ENCODE peak calls at places on chromosomes 11 and 22, in ten cellular contexts. H is HCT116, L is OCI-LY7, G is HFF-Myc, D is MCF 10A, F is HFFc6, C is fibroblast of mammary gland, W is mesothelial cell of epicardium, U is upper lobe of right lung, N is fibroblast of the aortic adventitia. E is an unnamed sample.

GRCh38 chr11:46254135-46254491 is 23.3 kb upstream of the CREB3L1 start:
- DNase-seq in L (no peak), D (no peak), H (no peak), W (no peak), G (no peak), F (no peak), U (no peak), C (no peak), N (no peak), E (no peak)

GRCh38 chr11:60785136-60785535 is at the start of gene MS4A10:
- DNase-seq in N (no peak), W (no peak), L (no peak), U (peak; percentile 27), G (no peak), F (no peak), C (no peak), D (no peak), H (no peak), E (no peak)

GRCh38 chr22:42939451-42939881 is 75.5 kb downstream of the PACSIN2 start:
- DNase-seq in W (no peak), D (no peak), C (no peak), G (no peak), U (peak; percentile 5), F (no peak), L (no peak), N (peak; percentile 35), H (no peak), E (no peak)

GRCh38 chr11:71311928-71312510 is 59.6 kb upstream of the SHANK2 start:
- DNase-seq in W (no peak), C (no peak), D (no peak), L (no peak), U (peak; percentile 11), N (no peak), H (no peak), G (no peak), F (no peak), E (no peak)

GRCh38 chr22:44410396-44411056 is 87.5 kb downstream of the RTL6 start:
- DNase-seq in D (no peak), N (no peak), L (no peak), C (no peak), U (peak; percentile 60), F (no peak), H (no peak), G (no peak), W (no peak), E (no peak)

GRCh38 chr11:57471496-57471895 is 11.2 kb downstream of the RTN4RL2 start:
- DNase-seq in D (no peak), F (no peak), C (no peak), N (no peak), G (no peak), H (no peak), U (no peak), W (no peak), L (no peak), E (no peak)

GRCh38 chr11:118012083-118012669 is 26.0 kb downstream of the IL10RA start:
- DNase-seq in L (peak; percentile 59), W (no peak), C (peak; percentile 2), U (peak; percentile 76), D (peak; percentile 49), N (no peak), F (peak; percentile 11), H (no peak), G (no peak), E (no peak)

GRCh38 chr11:60974726-60975125 is 3.2 kb downstream of the CD6 start:
- DNase-seq in D (no peak), H (no peak), F (no peak), G (no peak), N (no peak), L (no peak), U (no peak), C (no peak), W (no peak), E (no peak)

GRCh38 chr11:108591893-108592292 is 1.7 kb downstream of the EXPH5 start:
- DNase-seq in C (no peak), U (no peak), F (no peak), H (no peak), W (no peak), D (peak; percentile 21), G (no peak), N (no peak), L (no peak), E (no peak)

GRCh38 chr11:12089473-12089872 is 20.9 kb upstream of the MICAL2 start:
- DNase-seq in G (no peak), W (no peak), D (no peak), F (no peak), C (peak; percentile 52), H (no peak), U (no peak), N (no peak), L (no peak), E (no peak)

GRCh38 chr11:102007567-102008437 is 39.4 kb upstream of the CFAP300 start:
- DNase-seq in H (peak; percentile 57), W (no peak), N (peak; percentile 70), L (peak; percentile 64), F (peak; percentile 61), C (peak; percentile 63), U (no peak), G (peak; percentile 32), D (peak; percentile 70), E (peak; percentile 32)

GRCh38 chr11:86632499-86633269 is 39.7 kb downstream of the ME3 start:
- DNase-seq in U (no peak), W (no peak), H (peak; percentile 68), L (no peak), N (peak; percentile 85), D (peak; percentile 79), F (peak; percentile 95), C (peak; percentile 98), G (peak; percentile 88), E (no peak)

GRCh38 chr11:13889566-13890214 is 72.8 kb upstream of the SPON1 start:
- DNase-seq in C (no peak), W (no peak), N (no peak), U (no peak), L (no peak), H (no peak), D (no peak), F (no peak), G (no peak), E (no peak)

GRCh38 chr11:13896990-13897353 is 65.6 kb upstream of the SPON1 start:
- DNase-seq in G (no peak), L (peak; percentile 40), D (no peak), W (no peak), N (no peak), C (no peak), F (no peak), H (no peak), U (no peak), E (no peak)

GRCh38 chr11:13897606-13898276 is 64.8 kb upstream of the SPON1 start:
- DNase-seq in G (no peak), U (no peak), F (no peak), H (no peak), L (peak; percentile 84), W (no peak), N (no peak), D (no peak), C (no peak), E (no peak)

GRCh38 chr11:13896175-13896989 is 66.1 kb upstream of the SPON1 start:
- DNase-seq in G (no peak), D (no peak), C (no peak), W (no peak), U (peak; percentile 86), N (no peak), H (no peak), F (no peak), L (no peak), E (no peak)

GRCh38 chr11:13891911-13892310 is 70.6 kb upstream of the SPON1 start:
- DNase-seq in G (no peak), N (no peak), F (no peak), C (no peak), L (peak; percentile 55), D (no peak), H (no peak), U (no peak), W (no peak), E (no peak)
- TF ChIP-seq CTCF in G (no peak), N (no peak), F (no peak), C (no peak), L (no peak), D (no peak), H (no peak), U (no peak), W (no peak), E (no peak)

DNA sequence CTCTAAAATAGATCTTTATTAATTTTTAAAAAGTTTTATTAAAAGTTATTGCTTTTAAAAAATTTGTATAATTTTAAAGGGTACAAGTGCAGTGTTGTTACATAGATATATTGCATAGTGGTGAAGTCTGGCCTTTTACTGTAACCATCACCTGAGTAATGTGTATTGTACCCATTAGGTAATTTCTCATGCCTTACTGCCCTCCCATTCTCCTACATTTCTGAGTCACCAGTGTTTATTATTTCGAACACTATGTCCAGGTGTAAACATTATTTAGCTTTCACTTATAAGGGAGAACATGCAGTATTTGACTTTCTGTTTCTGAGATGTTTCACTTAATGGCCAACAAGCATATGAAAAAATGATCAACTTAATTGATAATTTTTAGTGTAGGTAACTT is 2.3 kb downstream of the OR51G1 start:
- DNase-seq in U (no peak), L (no peak), N (no peak), W (no peak), H (no peak), C (peak; percentile 2), G (no peak), D (peak; percentile 29), F (no peak), E (no peak)
- TF ChIP-seq CTCF in U (no peak), L (no peak), N (no peak), W (no peak), H (no peak), C (no peak), G (no peak), D (no peak), F (no peak), E (no peak)

DNA sequence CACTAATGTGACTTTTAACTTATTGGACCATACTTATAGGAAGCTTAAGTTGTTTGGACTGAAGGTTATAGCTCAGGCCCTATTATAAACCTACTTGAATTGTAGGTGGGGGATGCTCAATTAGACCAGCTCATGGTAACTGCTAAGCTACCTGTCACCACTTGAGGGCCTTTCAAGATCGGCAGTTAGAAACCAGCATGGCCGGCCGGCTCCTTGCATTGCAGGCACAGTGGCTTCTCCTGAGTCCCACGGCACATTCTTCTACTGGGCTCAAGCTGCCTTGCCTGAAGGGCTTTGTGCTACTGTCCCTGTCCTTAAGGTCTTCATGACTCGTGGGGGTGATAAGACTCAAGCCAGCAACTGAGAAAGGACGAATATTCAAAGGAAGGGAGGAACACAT is 70.8 kb downstream of the TBC1D22A start:
- DNase-seq in C (no peak), D (peak; percentile 42), G (no peak), N (no peak), F (no peak), H (peak; percentile 23), L (peak; percentile 11), U (no peak), W (no peak), E (no peak)
- TF ChIP-seq CTCF in C (no peak), D (no peak), G (no peak), N (peak; percentile 35), F (peak; percentile 39), H (no peak), L (peak; percentile 50), U (no peak), W (peak; percentile 23), E (no peak)

DNA sequence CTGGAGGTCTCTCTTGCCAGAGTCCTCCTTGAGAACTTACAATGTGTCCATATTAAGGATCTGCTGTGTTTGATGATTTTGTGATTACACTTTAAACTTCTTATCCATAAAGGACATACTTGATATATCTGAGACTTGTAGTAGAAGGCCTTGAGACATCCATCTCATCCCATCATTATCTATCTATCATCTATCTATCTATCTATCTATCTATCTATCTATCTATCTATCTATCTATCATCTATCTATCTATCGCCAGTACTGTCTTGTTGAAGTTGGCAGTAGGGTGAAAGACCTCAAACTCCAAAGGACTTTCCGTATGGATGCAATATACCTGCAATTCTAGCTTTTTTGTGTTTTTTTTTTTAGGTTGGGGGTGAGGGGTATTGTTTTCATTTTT is 2.5 kb upstream of the EHF start:
- DNase-seq in C (no peak), G (no peak), F (no peak), L (no peak), W (no peak), U (no peak), H (no peak), D (no peak), N (no peak), E (no peak)
- TF ChIP-seq CTCF in C (no peak), G (no peak), F (no peak), L (no peak), W (no peak), U (no peak), H (no peak), D (no peak), N (no peak), E (no peak)